ENCODE peak calls at places on chromosomes 5 and 9, in five cellular contexts. T is fibroblast of lung, Y is Karpas-422, P is OCI-LY7, K is mammary epithelial cell. I is an unnamed sample. For H3K4me1, the result is how much of the 10 kb centered on the place peaks cover.

GRCh38 chr5:317086-317811 is 4.3 kb upstream of the AHRR start:
- DNase-seq in K (peak), P (peak), T (peak), Y (peak), I (no peak)

GRCh38 chr5:160289721-160290120 is 22.6 kb downstream of the CCNJL start:
- DNase-seq in T (no peak), Y (peak), K (peak), P (no peak), I (no peak)

GRCh38 chr5:56669534-56670483 is 145.5 kb upstream of the MAP3K1 start:
- DNase-seq in Y (peak), P (peak), K (peak), T (no peak), I (no peak)

GRCh38 chr5:167296680-167297079 is 994.8 kb upstream of the WWC1 start:
- DNase-seq in K (no peak), P (no peak), T (peak), Y (no peak), I (no peak)

GRCh38 chr5:41921874-41922273 is 3.2 kb upstream of the FBXO4 start:
- DNase-seq in T (peak), P (no peak), Y (no peak), K (peak), I (no peak)

GRCh38 chr9:90100014-90100413 is 495.2 kb downstream of the GADD45G start:
- DNase-seq in P (no peak), Y (no peak), K (no peak), T (peak), I (no peak)

GRCh38 chr9:7216004-7216821 is 458.4 kb downstream of the KDM4C start:
- DNase-seq in T (peak), K (peak), Y (no peak), P (no peak), I (no peak)

GRCh38 chr9:113875917-113876805 is at the start of gene ZNF618:
- DNase-seq in K (no peak), Y (no peak), T (no peak), P (peak), I (peak)

GRCh38 chr9:108787664-108788048 is 68.1 kb downstream of the ACTL7B start:
- DNase-seq in P (no peak), Y (no peak), T (no peak), K (peak), I (no peak)

GRCh38 chr9:108786756-108787663 is 68.8 kb downstream of the ACTL7B start:
- DNase-seq in P (no peak), T (peak), K (peak), Y (no peak), I (no peak)

GRCh38 chr9:108786322-108786721 is 69.5 kb downstream of the ACTL7B start:
- DNase-seq in P (no peak), K (no peak), T (no peak), Y (no peak), I (no peak)

GRCh38 chr9:108784998-108785397 is 70.8 kb downstream of the ACTL7B start:
- DNase-seq in Y (no peak), K (peak), P (no peak), T (peak), I (no peak)

GRCh38 chr9:108789742-108790141 is 66.0 kb downstream of the ACTL7B start:
- DNase-seq in Y (no peak), P (no peak), T (no peak), K (no peak), I (no peak)
- H3K4me1 ChIP-seq in Y (under half), P (under half), T (under half), K (under half), I (under half)

DNA sequence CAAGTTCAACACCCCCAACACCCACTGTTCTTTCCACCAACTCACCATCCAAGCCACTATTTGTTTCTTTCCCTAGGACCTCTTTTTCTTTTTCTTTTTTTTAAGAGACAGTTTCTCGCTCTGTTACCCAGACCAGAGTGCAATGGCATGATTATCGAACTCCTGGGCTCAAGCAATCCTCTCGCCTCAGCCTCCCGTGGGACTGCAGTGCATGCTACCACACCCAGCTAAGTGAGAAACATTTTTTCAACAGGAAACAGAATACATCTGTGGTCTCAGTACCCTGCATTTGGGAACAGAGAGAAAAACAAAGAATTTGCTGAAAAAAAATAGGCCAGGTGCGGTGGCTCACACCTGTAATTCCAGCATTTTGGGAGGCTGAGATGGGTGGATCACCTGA is 24.6 kb downstream of the B4GALT1 start:
- DNase-seq in T (no peak), P (peak), K (no peak), Y (no peak), I (no peak)
- H3K4me2 ChIP-seq in T (no peak), P (no peak), K (no peak), Y (no peak), I (no peak)

DNA sequence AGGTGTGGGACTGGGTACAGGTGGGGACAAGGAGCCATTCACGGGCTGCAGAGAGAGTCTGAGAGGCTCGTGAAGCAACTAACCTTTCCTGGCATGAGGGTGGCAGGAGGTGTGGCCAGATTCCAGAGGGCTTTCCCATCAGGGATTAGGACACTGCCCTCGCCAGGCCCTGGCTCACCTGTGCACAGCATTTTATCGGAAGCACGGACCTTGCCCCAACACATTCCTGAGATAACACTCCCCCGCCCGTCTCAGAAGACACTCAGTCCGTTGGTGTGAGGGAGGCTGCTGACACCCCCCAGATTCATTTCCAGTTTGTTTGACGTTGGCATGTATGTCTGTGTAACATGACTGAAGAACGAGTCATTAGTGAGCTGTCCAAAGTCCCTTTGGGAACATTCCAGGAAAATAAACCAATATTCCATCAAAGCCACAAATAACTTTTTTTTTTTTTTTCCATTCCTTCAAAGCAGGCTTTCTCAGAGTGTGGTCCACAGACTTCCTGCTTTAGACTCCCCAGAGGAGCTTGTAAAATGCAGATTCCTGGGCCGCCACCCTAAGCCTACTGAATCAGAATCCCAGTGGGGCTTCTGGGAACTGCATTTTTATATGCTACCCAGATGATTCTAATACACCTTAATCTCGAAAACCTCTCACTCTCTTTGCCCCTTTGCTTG is 23.4 kb downstream of the WWC1 start:
- DNase-seq in T (peak), K (peak), Y (no peak), P (no peak), I (no peak)
- H3K4me1 ChIP-seq in T (under half), K (under half), Y (under half), P (under half), I (under half)

GRCh38 chr9:36765468-36766341 is 193.0 kb downstream of the MELK start:
- DNase-seq in P (peak), T (peak), K (peak), Y (peak), I (peak)

GRCh38 chr9:36762958-36763357 is 190.3 kb downstream of the MELK start:
- DNase-seq in P (no peak), Y (no peak), K (no peak), T (no peak), I (no peak)

GRCh38 chr9:36763778-36764177 is 191.1 kb downstream of the MELK start:
- DNase-seq in P (no peak), K (no peak), Y (no peak), T (no peak), I (no peak)

GRCh38 chr9:36765077-36765390 is 192.3 kb downstream of the MELK start:
- DNase-seq in P (no peak), Y (no peak), K (no peak), T (no peak), I (no peak)

DNA sequence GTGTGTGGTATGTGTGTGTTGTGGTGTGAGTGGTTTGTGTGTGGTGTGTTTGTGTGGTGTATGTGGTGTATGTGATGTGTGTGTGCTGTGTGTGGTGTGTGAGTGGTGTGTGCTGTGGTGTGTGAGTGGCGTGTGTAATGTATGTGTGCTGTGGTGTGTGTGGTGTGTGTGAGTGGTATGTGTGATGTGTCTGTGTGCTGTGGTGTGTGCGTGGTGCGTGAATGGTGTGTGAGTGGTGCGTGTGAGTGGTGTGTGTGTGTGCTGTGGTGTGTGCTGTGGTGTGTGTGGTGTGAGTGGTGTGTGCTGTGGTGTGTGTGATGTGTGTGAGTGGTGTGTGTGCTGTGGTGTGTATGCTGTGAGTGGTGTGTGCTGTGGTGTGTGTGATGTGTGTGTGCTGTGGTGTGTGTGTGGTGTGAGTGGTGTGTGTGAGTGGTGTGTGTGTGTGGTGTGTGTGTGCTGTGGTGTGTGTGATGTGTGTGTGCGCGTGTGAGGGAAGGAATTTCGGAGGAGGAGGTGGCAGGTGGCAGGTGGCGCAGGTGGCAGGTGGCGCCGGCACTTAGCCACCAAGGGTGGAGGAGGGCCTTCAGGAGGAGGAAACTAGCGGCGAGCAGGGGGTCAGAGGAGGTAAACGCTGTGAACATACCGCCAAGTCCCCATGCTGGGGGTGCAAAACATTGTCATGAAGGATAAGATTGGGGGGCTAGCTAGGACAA is 191.8 kb downstream of the MELK start:
- DNase-seq in T (no peak), Y (no peak), K (no peak), P (peak), I (no peak)
- H3K4me2 ChIP-seq in T (no peak), Y (no peak), K (no peak), P (peak), I (no peak)

DNA sequence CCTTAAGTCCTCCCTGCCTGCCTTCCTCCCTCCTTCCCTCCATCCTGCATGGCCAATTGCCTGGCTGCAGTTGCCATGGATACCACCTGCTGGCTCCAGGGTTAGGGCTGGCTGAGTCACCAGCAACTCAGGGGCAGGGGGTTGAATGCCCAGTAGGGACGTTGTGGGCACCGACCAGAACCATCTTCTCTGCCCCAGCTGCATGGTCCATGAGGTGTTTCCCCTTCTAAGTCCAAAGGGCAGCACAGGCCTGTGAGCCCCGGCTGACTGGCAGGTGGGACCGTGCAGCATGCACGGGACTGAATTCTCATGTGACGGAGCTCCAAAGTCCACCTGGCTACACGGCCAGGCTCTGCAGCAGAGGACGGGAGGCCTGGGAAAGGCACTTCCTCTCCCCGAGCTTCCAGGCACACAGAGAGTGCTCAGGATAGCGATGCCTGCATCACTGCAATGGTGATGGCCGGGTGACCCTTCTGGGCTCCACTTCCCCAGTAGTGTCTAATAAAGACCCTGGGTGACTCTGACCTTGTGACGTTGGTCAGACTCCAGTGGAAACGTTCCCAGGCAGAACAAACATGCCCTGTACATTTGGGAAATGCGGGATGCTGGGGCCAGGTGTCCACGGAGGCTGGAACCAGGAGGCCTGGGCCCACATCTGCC is 5.7 kb downstream of the ASS1 start:
- DNase-seq in Y (no peak), T (no peak), P (no peak), K (no peak), I (no peak)
- H3K4me1 ChIP-seq in Y (under half), T (under half), P (under half), K (under half), I (under half)

DNA sequence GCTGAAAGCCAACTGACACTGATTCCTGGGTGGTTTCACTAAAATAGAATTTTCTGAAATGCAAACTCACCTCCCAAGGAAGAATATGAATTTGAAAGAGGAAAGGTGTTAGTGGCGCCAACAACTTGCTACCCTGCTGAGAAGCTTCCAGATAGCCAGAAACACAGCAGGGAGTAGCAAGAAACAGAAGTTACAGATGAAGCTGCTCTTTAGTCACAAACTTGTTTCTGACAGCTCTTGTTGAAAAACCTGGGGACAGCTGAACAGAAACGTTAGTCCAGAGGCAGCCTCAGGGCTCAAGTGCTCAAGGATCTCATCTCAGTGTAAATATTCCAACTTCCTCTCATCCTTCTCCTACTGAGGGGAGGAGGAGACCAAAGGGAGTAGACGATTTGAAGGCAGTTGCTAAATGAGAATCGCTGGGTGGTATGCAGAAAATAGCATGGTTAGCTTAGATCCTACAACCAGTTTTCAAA is 184.1 kb downstream of the PDE4D start:
- DNase-seq in T (peak), P (no peak), K (no peak), Y (no peak), I (no peak)
- H3K4me2 ChIP-seq in T (no peak), P (no peak), K (no peak), Y (no peak), I (no peak)

GRCh38 chr9:126615791-126616447 is 2.2 kb downstream of the LMX1B start:
- DNase-seq in K (peak), T (no peak), P (no peak), Y (no peak), I (no peak)

GRCh38 chr9:126614088-126614454 is 343 bp downstream of the LMX1B start:
- DNase-seq in K (no peak), P (no peak), Y (no peak), T (no peak), I (no peak)

GRCh38 chr9:126613656-126614055 is at the start of gene LMX1B:
- DNase-seq in T (peak), K (peak), Y (no peak), P (no peak), I (no peak)

GRCh38 chr9:126615251-126615790 is 1.6 kb downstream of the LMX1B start:
- DNase-seq in Y (no peak), T (peak), K (peak), P (no peak), I (no peak)

DNA sequence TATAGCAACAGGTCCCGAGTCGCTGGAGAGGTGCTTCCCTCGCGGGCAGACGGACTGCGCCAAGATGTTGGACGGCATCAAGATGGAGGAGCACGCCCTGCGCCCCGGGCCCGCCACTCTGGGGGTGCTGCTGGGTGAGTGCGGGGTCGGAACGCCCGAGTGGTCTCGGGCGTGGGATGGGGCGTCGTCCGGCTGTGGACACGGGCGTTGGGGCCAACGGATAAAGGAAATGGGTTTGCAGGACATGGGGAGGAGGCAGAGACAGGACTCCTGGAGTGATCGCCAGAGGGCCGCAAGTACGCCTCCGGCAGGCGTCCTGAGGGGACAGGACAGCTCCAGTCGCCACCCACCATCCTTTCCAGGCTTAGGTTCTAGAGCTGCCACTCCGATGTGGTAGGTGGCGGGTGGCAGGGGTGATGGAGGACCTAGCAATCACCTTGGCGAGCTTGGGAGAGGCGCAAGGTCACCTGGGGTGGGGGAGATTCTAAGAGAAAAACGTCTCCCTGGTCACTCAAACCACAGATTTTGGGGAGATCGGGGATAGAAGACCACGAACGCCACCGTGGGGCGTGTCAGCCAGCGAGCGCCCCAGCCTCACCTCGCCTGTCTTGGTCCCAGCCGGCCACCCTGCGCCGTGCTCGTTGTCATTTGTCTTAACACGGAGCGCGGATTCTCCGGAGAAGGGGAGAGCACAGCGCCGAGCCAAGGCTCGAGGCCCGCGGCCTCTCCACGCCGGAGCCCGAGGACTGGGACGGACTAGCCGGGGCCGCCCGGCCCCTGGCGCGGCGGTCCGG is 924 bp downstream of the LMX1B start:
- DNase-seq in T (no peak), K (peak), Y (no peak), P (no peak), I (no peak)
- H3K4me1 ChIP-seq in T (under half), K (under half), Y (under half), P (under half), I (under half)

GRCh38 chr9:4116091-4116581 is 183.7 kb downstream of the GLIS3 start:
- DNase-seq in T (peak), P (no peak), K (no peak), Y (no peak), I (no peak)

GRCh38 chr9:4118666-4119065 is 181.2 kb downstream of the GLIS3 start:
- DNase-seq in P (no peak), Y (no peak), T (no peak), K (no peak), I (no peak)

GRCh38 chr9:4117835-4118610 is 181.8 kb downstream of the GLIS3 start:
- DNase-seq in P (peak), T (no peak), Y (peak), K (no peak), I (peak)

GRCh38 chr9:4114569-4115505 is 185.0 kb downstream of the GLIS3 start:
- DNase-seq in P (no peak), Y (no peak), K (no peak), T (peak), I (no peak)

GRCh38 chr9:4116708-4117460 is 183.0 kb downstream of the GLIS3 start:
- DNase-seq in Y (no peak), P (no peak), K (no peak), T (no peak), I (no peak)
- H3K4me2 ChIP-seq in Y (no peak), P (no peak), K (no peak), T (peak), I (no peak)

GRCh38 chr9:95060246-95060645 is 257.3 kb downstream of the FANCC start:
- DNase-seq in Y (no peak), T (peak), P (no peak), K (no peak), I (no peak)

GRCh38 chr9:95063300-95063699 is 254.2 kb downstream of the FANCC start:
- DNase-seq in P (no peak), K (no peak), Y (no peak), T (no peak), I (no peak)

GRCh38 chr9:95062601-95063065 is 254.9 kb downstream of the FANCC start:
- DNase-seq in Y (no peak), T (no peak), P (no peak), K (no peak), I (no peak)

GRCh38 chr9:95060916-95061315 is 256.6 kb downstream of the FANCC start:
- DNase-seq in Y (no peak), T (no peak), P (no peak), K (no peak), I (no peak)

DNA sequence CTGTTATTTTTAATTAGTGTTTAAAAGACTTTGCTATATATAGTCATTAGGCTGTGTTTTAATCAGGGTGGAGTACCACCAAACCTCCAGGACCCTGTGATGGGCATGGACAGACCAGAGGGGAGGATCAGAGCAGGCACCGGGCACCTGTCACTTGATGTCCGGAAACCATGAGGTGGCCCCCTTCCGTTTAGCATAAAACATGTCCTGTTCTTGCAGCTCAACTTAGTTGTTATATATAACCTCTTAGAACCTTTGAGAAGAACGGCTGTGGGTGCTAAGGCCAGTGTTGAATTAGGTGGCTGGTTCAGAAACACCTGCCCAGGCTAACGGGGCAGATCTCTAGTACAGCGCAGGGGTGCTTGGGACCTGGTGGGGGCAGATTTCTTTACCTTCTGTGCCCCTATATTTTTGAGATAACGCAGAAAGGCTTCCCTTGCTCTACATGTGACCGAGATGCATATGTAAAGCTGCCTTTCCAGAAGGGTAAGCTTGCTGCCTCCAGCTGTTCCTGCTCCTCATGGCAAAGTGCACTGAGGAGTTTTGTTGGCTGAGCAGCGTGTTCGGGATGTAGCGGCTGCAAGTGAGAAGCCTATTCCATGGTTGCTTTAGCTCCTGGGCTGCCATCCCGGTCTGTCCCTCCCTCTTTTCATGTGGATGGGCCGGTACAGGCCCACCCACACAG is 255.5 kb downstream of the FANCC start:
- DNase-seq in Y (no peak), K (no peak), T (no peak), P (no peak), I (no peak)
- H3K4me1 ChIP-seq in Y (under half), K (under half), T (under half), P (under half), I (under half)

I was measured in DND-41.